ENCODE peak calls at places on chromosomes 5 and 9, in four cellular contexts. I, O, W and S are unnamed samples.

GRCh38 chr5:123476696-123477095 is 35.3 kb upstream of the CSNK1G3 start:
- DNase-seq in I (no peak), O (no peak), W (no peak), S (no peak)

GRCh38 chr9:88433583-88434240 is 45.5 kb downstream of the SPIN1 start:
- DNase-seq in I (no peak), O (peak; percentile 15), W (no peak), S (no peak)

GRCh38 chr9:80954521-80954920 is 734.8 kb downstream of the TLE1 start:
- DNase-seq in I (no peak), O (no peak), W (no peak), S (no peak)

GRCh38 chr5:124932791-124933600 is 186.6 kb upstream of the ZNF608 start:
- DNase-seq in I (no peak), O (no peak), W (no peak), S (no peak)

GRCh38 chr5:80695666-80696065 is 40.9 kb upstream of the DHFR start:
- DNase-seq in I (no peak), O (no peak), W (no peak), S (no peak)

GRCh38 chr5:54234304-54234938 is 76.0 kb downstream of the ARL15 start:
- DNase-seq in I (no peak), O (peak; percentile 47), W (no peak), S (no peak)

GRCh38 chr5:54520438-54520846 is 2.9 kb downstream of the SNX18 start:
- DNase-seq in I (no peak), O (no peak), W (no peak), S (no peak)

GRCh38 chr5:1874820-1875219 is 7.9 kb downstream of the IRX4 start:
- DNase-seq in I (no peak), O (no peak), W (no peak), S (no peak)

GRCh38 chr9:117184173-117184572 is 230.7 kb downstream of the ASTN2 start:
- DNase-seq in I (no peak), O (no peak), W (no peak), S (no peak)

GRCh38 chr5:172868924-172869565 is 35.0 kb downstream of the ERGIC1 start:
- DNase-seq in I (peak; percentile 32), O (peak; percentile 93), W (no peak), S (no peak)

DNA sequence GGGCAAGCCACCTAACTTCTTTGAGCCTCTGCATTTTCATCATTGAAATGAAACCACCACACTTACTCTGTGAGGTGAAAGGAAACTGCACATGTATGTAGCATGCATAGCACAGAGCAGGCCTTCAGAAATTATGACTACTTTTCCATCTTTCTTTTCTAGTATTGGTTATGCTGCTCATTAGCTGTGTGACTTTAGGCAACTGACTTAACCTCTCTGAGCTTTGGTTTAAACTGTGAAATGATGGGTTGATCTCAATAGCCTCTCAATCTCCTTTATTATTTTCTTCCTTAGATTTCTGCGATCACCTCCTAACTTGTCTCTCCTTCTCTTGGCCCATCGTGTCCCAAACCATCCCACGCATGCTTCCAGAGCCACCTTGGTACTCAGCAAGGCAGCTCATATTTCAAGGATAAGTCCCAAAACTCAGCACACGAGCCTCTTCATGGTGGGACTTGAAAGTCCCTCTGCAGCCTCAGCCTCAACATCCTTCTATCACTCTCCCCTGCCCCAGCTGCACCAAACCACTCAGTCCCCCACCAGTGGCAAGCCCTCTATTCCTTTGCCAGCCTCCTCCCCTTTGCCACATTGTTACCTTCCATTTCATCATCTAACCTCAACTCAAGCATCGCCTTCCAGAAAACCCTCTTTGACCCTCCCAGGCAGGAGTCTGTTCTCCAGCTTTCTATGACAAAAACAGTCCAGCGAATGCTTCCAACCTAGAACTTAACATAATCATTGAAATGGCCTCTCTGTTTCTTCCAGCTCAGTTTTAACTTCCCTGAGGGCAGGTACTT is 60.3 kb upstream of the DNAH5 start:
- DNase-seq in I (no peak), O (no peak), W (no peak), S (no peak)
- TF ChIP-seq MAX in I (no peak), O (no peak), W (no peak), S (no peak)

DNA sequence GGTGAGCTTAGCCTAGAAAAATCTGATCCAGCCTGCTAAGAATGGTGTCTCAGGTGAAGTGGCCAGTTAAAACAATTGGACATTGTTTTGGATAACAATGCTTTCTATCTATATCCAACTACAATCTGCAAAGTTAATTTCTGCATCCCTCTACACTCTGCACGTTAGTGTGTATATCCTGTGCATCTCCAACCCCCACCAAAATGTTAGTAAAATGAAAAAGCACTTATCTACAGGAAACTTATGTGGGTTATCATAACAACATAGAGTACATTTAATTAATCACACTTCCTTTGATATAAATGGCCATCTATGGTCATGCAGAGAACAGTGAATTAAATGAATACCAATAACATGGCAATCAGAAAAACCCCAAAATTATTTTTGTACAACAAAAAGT is 158.7 kb downstream of the NFIB start:
- DNase-seq in I (no peak), O (no peak), W (no peak), S (no peak)
- TF ChIP-seq EP300 in I (no peak), O (no peak), W (no peak), S (no peak)

DNA sequence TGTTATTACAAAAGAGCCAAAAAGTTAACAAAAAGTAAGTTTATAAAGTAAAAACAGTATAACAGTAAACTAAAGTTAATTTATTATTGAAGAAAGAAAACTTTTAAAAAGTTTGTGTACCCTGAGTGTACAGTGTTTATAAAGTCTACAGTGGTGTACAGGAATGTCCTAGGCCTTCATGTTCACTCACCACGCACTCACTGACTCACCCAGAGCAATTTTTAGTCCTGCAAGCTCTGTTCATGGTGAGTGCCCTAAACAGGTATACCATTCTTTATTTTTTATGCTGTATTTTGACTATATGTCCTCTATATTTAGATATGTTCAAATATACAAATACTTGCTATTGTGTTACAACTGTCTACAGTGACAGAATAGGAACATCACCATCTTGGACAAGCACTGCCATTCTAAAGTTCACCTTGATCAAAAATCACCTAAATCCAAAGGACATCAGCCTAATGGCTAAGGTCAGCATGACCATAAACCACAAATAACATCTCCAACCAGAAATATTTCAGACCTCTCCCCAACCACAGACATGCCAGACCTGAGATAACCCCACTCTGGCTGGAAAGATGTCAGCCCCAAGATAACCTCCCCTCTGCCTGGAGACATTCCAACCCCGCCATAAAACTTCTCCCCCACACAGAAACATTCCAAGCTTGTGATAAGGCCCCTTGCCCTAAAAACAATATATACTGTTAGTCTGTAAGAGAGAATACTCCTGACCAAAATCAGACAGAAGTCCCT is 56.1 kb downstream of the AGXT2 start:
- DNase-seq in I (no peak), O (no peak), W (no peak), S (no peak)
- TF ChIP-seq MAX in I (no peak), O (no peak), W (no peak), S (no peak)

GRCh38 chr9:3916420-3916819 is 383.4 kb downstream of the GLIS3 start:
- DNase-seq in I (no peak), O (no peak), W (no peak), S (no peak)
- TF ChIP-seq EP300 in I (no peak), O (no peak), W (no peak), S (no peak)

DNA sequence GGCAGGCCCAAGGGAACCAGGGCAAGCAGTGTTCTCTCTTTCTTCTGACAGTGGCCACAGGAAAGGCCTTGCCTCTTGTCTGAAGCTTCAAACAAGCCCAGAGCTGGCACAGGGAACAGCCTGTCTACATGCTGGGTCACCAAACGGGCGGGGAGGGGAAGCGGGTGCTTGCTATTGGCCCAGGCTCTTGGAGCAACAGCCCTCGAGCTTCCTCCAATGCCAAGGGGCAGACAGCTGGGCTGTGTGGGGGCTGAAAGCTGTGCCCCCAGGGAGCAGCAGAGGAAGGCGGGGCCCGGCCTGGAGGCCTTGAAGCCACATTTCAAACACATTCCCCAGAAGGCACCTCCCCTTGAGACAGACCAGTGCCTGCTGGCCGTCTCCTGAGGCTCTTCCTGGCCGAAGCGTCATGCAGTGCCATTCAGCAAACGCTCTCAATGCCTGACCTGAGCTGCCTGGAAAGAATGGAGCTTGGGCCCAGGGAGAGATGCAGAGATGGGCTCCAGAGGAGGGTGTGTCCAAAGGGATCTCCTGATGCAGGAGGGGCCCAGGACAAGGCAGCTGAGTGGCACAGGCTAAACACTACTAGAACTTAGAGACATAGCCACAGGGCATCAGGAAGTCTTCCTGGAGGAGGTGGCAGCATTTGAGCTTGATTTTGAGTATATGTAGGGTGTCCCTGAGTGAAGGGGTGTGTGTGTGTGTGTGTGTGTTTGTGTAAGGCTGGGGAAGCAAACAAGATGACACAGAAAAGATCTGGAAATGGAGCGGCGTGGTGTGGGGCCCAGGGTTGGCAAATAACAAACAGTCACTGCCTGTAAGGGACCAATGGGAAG is 2.5 kb downstream of the FIBCD1 start:
- DNase-seq in I (peak; percentile 75), O (peak; percentile 83), W (peak; percentile 59), S (no peak)
- TF ChIP-seq MAX in I (no peak), O (peak; percentile 47), W (no peak), S (no peak)

DNA sequence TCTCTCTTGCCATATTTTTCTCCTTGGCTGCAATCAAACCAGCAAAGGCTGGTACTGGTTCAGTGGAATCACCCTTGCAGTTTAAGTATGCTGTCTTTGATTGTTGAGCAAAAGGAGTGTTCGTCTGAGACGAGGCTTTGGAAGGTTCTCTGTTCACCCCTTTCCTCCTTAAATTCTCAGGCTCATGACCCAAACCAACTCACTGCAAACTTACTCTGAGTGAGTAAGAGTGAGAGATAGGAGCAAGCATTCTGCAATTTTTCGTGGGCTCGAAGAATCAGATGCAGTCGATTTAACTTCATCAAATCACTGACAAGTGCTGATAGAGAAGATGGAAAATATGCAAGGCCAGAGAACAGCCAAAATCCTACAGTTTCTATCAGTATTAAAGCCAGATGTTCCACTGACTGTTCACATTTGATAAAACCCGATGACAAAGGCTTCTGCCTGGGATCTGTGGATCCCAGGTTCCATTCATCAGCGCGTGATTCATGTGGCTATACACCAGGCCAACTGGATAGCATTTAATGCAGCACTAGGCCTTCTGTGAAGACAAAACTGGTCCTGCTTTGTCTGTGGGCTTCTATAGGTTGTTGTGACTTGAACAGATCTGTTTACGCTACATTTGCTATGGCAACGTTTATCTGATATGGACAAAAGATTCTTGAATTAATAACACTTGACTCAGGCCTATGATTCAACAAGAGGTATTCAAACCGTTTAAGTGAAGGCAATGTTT is 251.3 kb downstream of the NFIB start:
- DNase-seq in I (no peak), O (no peak), W (no peak), S (no peak)
- TF ChIP-seq EP300 in I (no peak), O (no peak), W (no peak), S (no peak)

GRCh38 chr5:6780802-6781391 is 67.7 kb downstream of the TENT4A start:
- DNase-seq in I (peak; percentile 68), O (peak; percentile 53), W (no peak), S (no peak)
- TF ChIP-seq MAX in I (no peak), O (no peak), W (no peak), S (no peak)

DNA sequence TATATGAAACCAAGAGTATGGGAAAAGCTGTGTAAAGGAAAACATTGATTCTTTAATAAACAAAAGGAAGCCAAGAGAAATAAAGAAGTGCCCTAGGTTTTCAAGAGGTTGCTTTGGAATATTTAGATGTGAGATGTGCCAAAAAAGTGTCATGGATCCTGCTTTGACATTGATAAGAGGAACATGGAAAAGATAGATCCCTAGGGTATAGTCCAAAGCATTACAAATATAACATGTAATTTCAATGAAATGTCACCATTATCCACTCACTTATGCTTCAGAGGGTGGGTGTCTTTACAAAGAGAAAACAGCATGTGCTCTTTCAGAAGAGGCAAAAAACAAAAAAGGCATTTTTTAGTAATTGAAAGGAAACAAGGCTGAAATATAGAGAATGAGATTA is 1196.7 kb downstream of the EFNA5 start:
- DNase-seq in I (no peak), O (no peak), W (no peak), S (no peak)
- TF ChIP-seq EP300 in I (no peak), O (no peak), W (no peak), S (no peak)